ENCODE peak calls at places on chromosome 17, in eight cellular contexts. N is NCI-H1092; T is fibroblast of the conjunctiva; A is stimulated activated CD4-positive, alpha-beta T cell treated with anti-CD3 and anti-CD28 coated beads, Interleukin-1b, Interleukin-23, amount 100 ng/mL, for 24 hours; V is HCT116; S is stimulated activated naive CD4-positive, alpha-beta T cell; Q is HT1080; F is Calu3. U is an unnamed sample.

GRCh38 chr17:10614536-10615155 is 42.5 kb downstream of the MYH3 start:
- DNase-seq in N (peak; percentile 20), T (peak; percentile 52), A (no peak), V (peak; percentile 42), S (no peak), Q (peak; percentile 52), F (peak; percentile 55), U (peak; percentile 9)

GRCh38 chr17:68849673-68850260 is 105.4 kb downstream of the ABCA8 start:
- DNase-seq in N (no peak), T (no peak), A (no peak), V (no peak), S (no peak), Q (no peak), F (peak; percentile 5), U (no peak)

GRCh38 chr17:21282231-21282630 is 2.3 kb upstream of the MAP2K3 start:
- DNase-seq in N (no peak), T (peak; percentile 84), A (no peak), V (peak; percentile 67), S (no peak), Q (peak; percentile 96), F (peak; percentile 55), U (no peak)

GRCh38 chr17:74642556-74642955 is 19.0 kb upstream of the CD300E start:
- DNase-seq in N (no peak), T (no peak), A (no peak), V (no peak), S (no peak), Q (no peak), F (no peak), U (no peak)

GRCh38 chr17:66834426-66834918 is 445 bp upstream of the CACNG5 start:
- DNase-seq in N (no peak), T (no peak), A (no peak), V (no peak), S (no peak), Q (no peak), F (no peak), U (no peak)

GRCh38 chr17:40437095-40437732 is 6.0 kb upstream of the IGFBP4 start:
- DNase-seq in N (no peak), T (no peak), A (no peak), V (no peak), S (no peak), Q (peak; percentile 56), F (peak; percentile 61), U (no peak)

GRCh38 chr17:64778367-64779290 is 116.5 kb upstream of the SMURF2 start:
- DNase-seq in N (peak; percentile 34), T (no peak), A (no peak), V (no peak), S (peak; percentile 3), Q (no peak), F (no peak), U (no peak)

GRCh38 chr17:39602533-39603303 is 5.0 kb downstream of the NEUROD2 start:
- DNase-seq in N (no peak), T (no peak), A (no peak), V (no peak), S (no peak), Q (no peak), F (peak; percentile 67), U (no peak)

GRCh38 chr17:82414548-82415281 is 3.4 kb upstream of the HEXD start:
- DNase-seq in N (peak; percentile 27), T (peak; percentile 57), A (peak; percentile 65), V (peak; percentile 57), S (peak; percentile 74), Q (peak; percentile 35), F (peak; percentile 62), U (peak; percentile 63)

GRCh38 chr17:5500804-5501391 is 14.5 kb downstream of the MIS12 start:
- DNase-seq in N (peak; percentile 92), T (peak; percentile 80), A (peak; percentile 65), V (no peak), S (peak; percentile 68), Q (no peak), F (peak; percentile 47), U (peak; percentile 83)

GRCh38 chr17:54899201-54899600 is 1.5 kb upstream of the TOM1L1 start:
- DNase-seq in N (no peak), T (no peak), A (no peak), V (no peak), S (no peak), Q (no peak), F (no peak), U (no peak)

GRCh38 chr17:69716571-69716970 is 302.1 kb downstream of the MAP2K6 start:
- DNase-seq in N (no peak), T (no peak), A (no peak), V (no peak), S (no peak), Q (no peak), F (no peak), U (no peak)

GRCh38 chr17:57946798-57947358 is 8.3 kb downstream of the CUEDC1 start:
- DNase-seq in N (no peak), T (no peak), A (no peak), V (no peak), S (peak; percentile 24), Q (peak; percentile 69), F (peak; percentile 57), U (peak; percentile 65)

GRCh38 chr17:3690094-3690715 is 5.8 kb downstream of the P2RX5 start:
- DNase-seq in N (no peak), T (no peak), A (no peak), V (no peak), S (no peak), Q (no peak), F (no peak), U (no peak)

GRCh38 chr17:10799407-10799806 is 4.5 kb downstream of the TMEM238L start:
- DNase-seq in N (no peak), T (no peak), A (no peak), V (no peak), S (no peak), Q (no peak), F (no peak), U (no peak)

GRCh38 chr17:8794636-8795035 is 4.5 kb downstream of the MFSD6L start:
- DNase-seq in N (no peak), T (no peak), A (no peak), V (no peak), S (no peak), Q (no peak), F (no peak), U (no peak)

GRCh38 chr17:39235555-39236221 is 9.9 kb upstream of the STAC2 start:
- DNase-seq in N (peak; percentile 39), T (peak; percentile 33), A (no peak), V (peak; percentile 87), S (peak; percentile 59), Q (peak; percentile 62), F (peak; percentile 88), U (peak; percentile 36)

GRCh38 chr17:17935321-17936271 is 36.6 kb downstream of the TOM1L2 start:
- DNase-seq in N (no peak), T (peak; percentile 78), A (no peak), V (no peak), S (no peak), Q (peak; percentile 84), F (no peak), U (no peak)

GRCh38 chr17:39634384-39634871 is 2.5 kb upstream of the STARD3 start:
- DNase-seq in N (peak; percentile 16), T (no peak), A (no peak), V (no peak), S (peak; percentile 42), Q (peak; percentile 41), F (no peak), U (no peak)

GRCh38 chr17:46769531-46770438 is 48.7 kb downstream of the WNT3 start:
- DNase-seq in N (no peak), T (no peak), A (no peak), V (no peak), S (no peak), Q (no peak), F (no peak), U (no peak)